ENCODE peak calls at places on chromosomes 4 and X, in four cellular contexts. E, T, Q and G are unnamed samples.

GRCh38 chrX:154317391-154318000 is 21.9 kb downstream of the TKTL1 start:
- DNase-seq in E (no peak), T (no peak), Q (no peak), G (no peak)

GRCh38 chr4:65653740-65654361 is 16.4 kb downstream of the EPHA5 start:
- DNase-seq in Q (no peak), T (no peak), E (no peak), G (no peak)

GRCh38 chr4:10706236-10706635 is 21.7 kb upstream of the CLNK start:
- DNase-seq in Q (no peak), E (no peak), T (no peak), G (no peak)

GRCh38 chr4:144289687-144290433 is 149.3 kb upstream of the GYPA start:
- DNase-seq in E (no peak), T (no peak), Q (no peak), G (no peak)

GRCh38 chrX:131746491-131746968 is 202.7 kb downstream of the OR13H1 start:
- DNase-seq in E (no peak), T (no peak), Q (peak; percentile 88), G (no peak)

GRCh38 chrX:107135076-107135964 is 16.7 kb upstream of the RBM41 start:
- DNase-seq in E (peak; percentile 6), Q (no peak), T (no peak), G (no peak)

GRCh38 chr4:37421614-37422013 is 177.1 kb downstream of the NWD2 start:
- DNase-seq in Q (no peak), T (no peak), E (no peak), G (no peak)

GRCh38 chr4:138107023-138107422 is 135.1 kb downstream of the SLC7A11 start:
- DNase-seq in Q (no peak), E (no peak), T (no peak), G (no peak)

GRCh38 chrX:128805236-128805635 is 718.1 kb downstream of the SMARCA1 start:
- DNase-seq in Q (no peak), E (no peak), T (no peak), G (no peak)

GRCh38 chr4:54509057-54509456 is 148.7 kb upstream of the KIT start:
- DNase-seq in E (no peak), T (no peak), Q (no peak), G (no peak)

GRCh38 chr4:15145709-15146108 is 143.4 kb downstream of the CPEB2 start:
- DNase-seq in T (no peak), Q (no peak), E (no peak), G (peak; percentile 81)

GRCh38 chrX:50813843-50814661 is at the start of gene SHROOM4:
- DNase-seq in E (no peak), Q (peak; percentile 52), T (peak; percentile 64), G (peak; percentile 45)

GRCh38 chrX:67636532-67636931 is 92.7 kb downstream of the AR start:
- DNase-seq in Q (no peak), T (no peak), E (no peak), G (no peak)

GRCh38 chrX:118588715-118589114 is 93.1 kb downstream of the DOCK11 start:
- DNase-seq in Q (no peak), E (no peak), T (no peak), G (no peak)

GRCh38 chr4:154503598-154503997 is 12.0 kb upstream of the DCHS2 start:
- DNase-seq in T (no peak), E (no peak), Q (no peak), G (no peak)

GRCh38 chr4:155494037-155494718 is 117.4 kb upstream of the MAP9 start:
- DNase-seq in T (no peak), E (no peak), Q (no peak), G (no peak)

GRCh38 chr4:107989162-107989536 is 540 bp upstream of the HADH start:
- DNase-seq in Q (no peak), T (no peak), E (no peak), G (no peak)

GRCh38 chr4:155809835-155810234 is 51.0 kb downstream of the GUCY1B1 start:
- DNase-seq in Q (no peak), T (no peak), E (peak; percentile 4), G (no peak)

GRCh38 chrX:15913161-15913560 is 58.5 kb upstream of the AP1S2 start:
- DNase-seq in T (no peak), Q (no peak), E (no peak), G (no peak)

GRCh38 chr4:76499461-76499860 is 64.4 kb downstream of the SHROOM3 start:
- DNase-seq in T (no peak), E (no peak), Q (no peak), G (no peak)